ENCODE peak calls at places on chromosomes 4 and X, in five cellular contexts. One of them, this sample, is unnamed.

GRCh38 chr4:97367878-97368277 is 775.4 kb downstream of the STPG2 start:
- DNase-seq in nephron progenitor cell: no peak
- DNase-seq in immature natural killer cell: no peak
- DNase-seq in skeletal muscle cell: peak; percentile 28
- DNase-seq in NCI-H748 treated with DMSO at 0.1 percent for 48 hours: no peak
- DNase-seq in this sample: no peak

GRCh38 chr4:125105561-125105960 is 209.2 kb upstream of the FAT4 start:
- DNase-seq in nephron progenitor cell: no peak
- DNase-seq in immature natural killer cell: no peak
- DNase-seq in skeletal muscle cell: no peak
- DNase-seq in NCI-H748 treated with DMSO at 0.1 percent for 48 hours: no peak
- DNase-seq in this sample: no peak

GRCh38 chr4:77437079-77437478 is 168.5 kb upstream of the CXCL13 start:
- DNase-seq in nephron progenitor cell: no peak
- DNase-seq in immature natural killer cell: no peak
- DNase-seq in skeletal muscle cell: no peak
- DNase-seq in NCI-H748 treated with DMSO at 0.1 percent for 48 hours: no peak
- DNase-seq in this sample: no peak

GRCh38 chr4:119041951-119042560 is 93.6 kb upstream of the MYOZ2 start:
- DNase-seq in nephron progenitor cell: peak; percentile 47
- DNase-seq in immature natural killer cell: peak; percentile 43
- DNase-seq in skeletal muscle cell: no peak
- DNase-seq in NCI-H748 treated with DMSO at 0.1 percent for 48 hours: peak; percentile 30
- DNase-seq in this sample: peak; percentile 46

GRCh38 chrX:1433646-1434357 is 18.9 kb downstream of the ASMTL start:
- DNase-seq in nephron progenitor cell: no peak
- DNase-seq in immature natural killer cell: no peak
- DNase-seq in skeletal muscle cell: no peak
- DNase-seq in NCI-H748 treated with DMSO at 0.1 percent for 48 hours: no peak
- DNase-seq in this sample: no peak

GRCh38 chr4:125689839-125690238 is 375.1 kb downstream of the FAT4 start:
- DNase-seq in nephron progenitor cell: no peak
- DNase-seq in immature natural killer cell: no peak
- DNase-seq in skeletal muscle cell: no peak
- DNase-seq in NCI-H748 treated with DMSO at 0.1 percent for 48 hours: peak; percentile 19
- DNase-seq in this sample: no peak

GRCh38 chr4:163764569-163764968 is 270.1 kb downstream of the TMA16 start:
- DNase-seq in nephron progenitor cell: no peak
- DNase-seq in immature natural killer cell: no peak
- DNase-seq in skeletal muscle cell: no peak
- DNase-seq in NCI-H748 treated with DMSO at 0.1 percent for 48 hours: no peak
- DNase-seq in this sample: no peak

GRCh38 chr4:165384608-165385007 is 5.8 kb downstream of the CPE start:
- DNase-seq in nephron progenitor cell: no peak
- DNase-seq in immature natural killer cell: no peak
- DNase-seq in skeletal muscle cell: no peak
- DNase-seq in NCI-H748 treated with DMSO at 0.1 percent for 48 hours: peak; percentile 63
- DNase-seq in this sample: no peak

GRCh38 chr4:138297743-138298405 is 55.7 kb upstream of the SLC7A11 start:
- DNase-seq in nephron progenitor cell: no peak
- DNase-seq in immature natural killer cell: no peak
- DNase-seq in skeletal muscle cell: no peak
- DNase-seq in NCI-H748 treated with DMSO at 0.1 percent for 48 hours: no peak
- DNase-seq in this sample: no peak

GRCh38 chr4:72971572-72971971 is 97.9 kb downstream of the COX18 start:
- DNase-seq in nephron progenitor cell: no peak
- DNase-seq in immature natural killer cell: no peak
- DNase-seq in skeletal muscle cell: peak; percentile 73
- DNase-seq in NCI-H748 treated with DMSO at 0.1 percent for 48 hours: no peak
- DNase-seq in this sample: no peak

GRCh38 chr4:190014771-190015537 is 12.1 kb downstream of the FRG2 start:
- DNase-seq in nephron progenitor cell: no peak
- DNase-seq in immature natural killer cell: no peak
- DNase-seq in skeletal muscle cell: no peak
- DNase-seq in NCI-H748 treated with DMSO at 0.1 percent for 48 hours: no peak
- DNase-seq in this sample: no peak

GRCh38 chr4:1207603-1208265 is 35.4 kb upstream of the SPON2 start:
- DNase-seq in nephron progenitor cell: no peak
- DNase-seq in immature natural killer cell: no peak
- DNase-seq in skeletal muscle cell: no peak
- DNase-seq in NCI-H748 treated with DMSO at 0.1 percent for 48 hours: no peak
- DNase-seq in this sample: no peak

GRCh38 chrX:78747471-78747870 is at the start of gene LPAR4:
- DNase-seq in nephron progenitor cell: peak; percentile 26
- DNase-seq in immature natural killer cell: no peak
- DNase-seq in skeletal muscle cell: no peak
- DNase-seq in NCI-H748 treated with DMSO at 0.1 percent for 48 hours: no peak
- DNase-seq in this sample: no peak

GRCh38 chr4:30269850-30270249 is 450.3 kb upstream of the PCDH7 start:
- DNase-seq in nephron progenitor cell: no peak
- DNase-seq in immature natural killer cell: no peak
- DNase-seq in skeletal muscle cell: no peak
- DNase-seq in NCI-H748 treated with DMSO at 0.1 percent for 48 hours: no peak
- DNase-seq in this sample: no peak

GRCh38 chr4:159358226-159358625 is 255.3 kb downstream of the RAPGEF2 start:
- DNase-seq in nephron progenitor cell: no peak
- DNase-seq in immature natural killer cell: no peak
- DNase-seq in skeletal muscle cell: peak; percentile 80
- DNase-seq in NCI-H748 treated with DMSO at 0.1 percent for 48 hours: no peak
- DNase-seq in this sample: no peak

GRCh38 chr4:142098900-142099299 is 462.5 kb downstream of the IL15 start:
- DNase-seq in nephron progenitor cell: no peak
- DNase-seq in immature natural killer cell: no peak
- DNase-seq in skeletal muscle cell: no peak
- DNase-seq in NCI-H748 treated with DMSO at 0.1 percent for 48 hours: no peak
- DNase-seq in this sample: no peak

GRCh38 chrX:69124108-69124507 is 41.1 kb downstream of the PJA1 start:
- DNase-seq in nephron progenitor cell: no peak
- DNase-seq in immature natural killer cell: no peak
- DNase-seq in skeletal muscle cell: no peak
- DNase-seq in NCI-H748 treated with DMSO at 0.1 percent for 48 hours: no peak
- DNase-seq in this sample: no peak

GRCh38 chr4:15378055-15378454 is 49.8 kb upstream of the C1QTNF7 start:
- DNase-seq in nephron progenitor cell: no peak
- DNase-seq in immature natural killer cell: no peak
- DNase-seq in skeletal muscle cell: no peak
- DNase-seq in NCI-H748 treated with DMSO at 0.1 percent for 48 hours: no peak
- DNase-seq in this sample: no peak

GRCh38 chr4:14264437-14264836 is 636.9 kb upstream of the BOD1L1 start:
- DNase-seq in nephron progenitor cell: no peak
- DNase-seq in immature natural killer cell: no peak
- DNase-seq in skeletal muscle cell: no peak
- DNase-seq in NCI-H748 treated with DMSO at 0.1 percent for 48 hours: no peak
- DNase-seq in this sample: no peak

GRCh38 chrX:16836371-16836770 is 33.8 kb downstream of the RBBP7 start:
- DNase-seq in nephron progenitor cell: peak; percentile 56
- DNase-seq in immature natural killer cell: peak; percentile 7
- DNase-seq in skeletal muscle cell: no peak
- DNase-seq in NCI-H748 treated with DMSO at 0.1 percent for 48 hours: no peak
- DNase-seq in this sample: no peak

GRCh38 chrX:18983711-18984380 is at the start of gene PHKA2:
- DNase-seq in nephron progenitor cell: no peak
- DNase-seq in immature natural killer cell: no peak
- DNase-seq in skeletal muscle cell: no peak
- DNase-seq in NCI-H748 treated with DMSO at 0.1 percent for 48 hours: no peak
- DNase-seq in this sample: peak; percentile 1

GRCh38 chr4:48073567-48074103 is 57.1 kb downstream of the NIPAL1 start:
- DNase-seq in nephron progenitor cell: no peak
- DNase-seq in immature natural killer cell: no peak
- DNase-seq in skeletal muscle cell: no peak
- DNase-seq in NCI-H748 treated with DMSO at 0.1 percent for 48 hours: no peak
- DNase-seq in this sample: no peak

GRCh38 chr4:108833041-108833440 is 70.2 kb upstream of the ETNPPL start:
- DNase-seq in nephron progenitor cell: no peak
- DNase-seq in immature natural killer cell: no peak
- DNase-seq in skeletal muscle cell: no peak
- DNase-seq in NCI-H748 treated with DMSO at 0.1 percent for 48 hours: no peak
- DNase-seq in this sample: no peak

GRCh38 chr4:74675673-74676279 is 118.5 kb downstream of the BTC start:
- DNase-seq in nephron progenitor cell: peak; percentile 31
- DNase-seq in immature natural killer cell: peak; percentile 2
- DNase-seq in skeletal muscle cell: peak; percentile 25
- DNase-seq in NCI-H748 treated with DMSO at 0.1 percent for 48 hours: peak; percentile 5
- DNase-seq in this sample: peak; percentile 19

GRCh38 chr4:120853101-120853940 is 69.2 kb downstream of the PRDM5 start:
- DNase-seq in nephron progenitor cell: no peak
- DNase-seq in immature natural killer cell: no peak
- DNase-seq in skeletal muscle cell: peak; percentile 62
- DNase-seq in NCI-H748 treated with DMSO at 0.1 percent for 48 hours: no peak
- DNase-seq in this sample: no peak

GRCh38 chr4:83107636-83108035 is 6.9 kb downstream of the PLAC8 start:
- DNase-seq in nephron progenitor cell: no peak
- DNase-seq in immature natural killer cell: no peak
- DNase-seq in skeletal muscle cell: no peak
- DNase-seq in NCI-H748 treated with DMSO at 0.1 percent for 48 hours: no peak
- DNase-seq in this sample: no peak

GRCh38 chrX:19563746-19564145 is 48.4 kb upstream of the MAP3K15 start:
- DNase-seq in nephron progenitor cell: no peak
- DNase-seq in immature natural killer cell: no peak
- DNase-seq in skeletal muscle cell: no peak
- DNase-seq in NCI-H748 treated with DMSO at 0.1 percent for 48 hours: no peak
- DNase-seq in this sample: no peak

GRCh38 chrX:71492086-71493065 is 40.5 kb upstream of the OGT start:
- DNase-seq in nephron progenitor cell: no peak
- DNase-seq in immature natural killer cell: peak; percentile 46
- DNase-seq in skeletal muscle cell: no peak
- DNase-seq in NCI-H748 treated with DMSO at 0.1 percent for 48 hours: no peak
- DNase-seq in this sample: peak; percentile 20

GRCh38 chrX:68892651-68893050 is 63.8 kb downstream of the EFNB1 start:
- DNase-seq in nephron progenitor cell: no peak
- DNase-seq in immature natural killer cell: no peak
- DNase-seq in skeletal muscle cell: no peak
- DNase-seq in NCI-H748 treated with DMSO at 0.1 percent for 48 hours: no peak
- DNase-seq in this sample: no peak

GRCh38 chr4:137454767-137455166 is 77.5 kb downstream of the PCDH18 start:
- DNase-seq in nephron progenitor cell: no peak
- DNase-seq in immature natural killer cell: no peak
- DNase-seq in skeletal muscle cell: no peak
- DNase-seq in NCI-H748 treated with DMSO at 0.1 percent for 48 hours: no peak
- DNase-seq in this sample: no peak

GRCh38 chrX:149274516-149275105 is 230.5 kb downstream of the IDS start:
- DNase-seq in nephron progenitor cell: no peak
- DNase-seq in immature natural killer cell: no peak
- DNase-seq in skeletal muscle cell: no peak
- DNase-seq in NCI-H748 treated with DMSO at 0.1 percent for 48 hours: no peak
- DNase-seq in this sample: no peak

GRCh38 chr4:5798447-5798846 is 87.4 kb downstream of the EVC start:
- DNase-seq in nephron progenitor cell: no peak
- DNase-seq in immature natural killer cell: no peak
- DNase-seq in skeletal muscle cell: no peak
- DNase-seq in NCI-H748 treated with DMSO at 0.1 percent for 48 hours: no peak
- DNase-seq in this sample: no peak

GRCh38 chr4:145045180-145045579 is 52.8 kb downstream of the ANAPC10 start:
- DNase-seq in nephron progenitor cell: no peak
- DNase-seq in immature natural killer cell: no peak
- DNase-seq in skeletal muscle cell: no peak
- DNase-seq in NCI-H748 treated with DMSO at 0.1 percent for 48 hours: no peak
- DNase-seq in this sample: no peak

GRCh38 chr4:153137168-153137567 is 67.1 kb upstream of the TRIM2 start:
- DNase-seq in nephron progenitor cell: no peak
- DNase-seq in immature natural killer cell: no peak
- DNase-seq in skeletal muscle cell: no peak
- DNase-seq in NCI-H748 treated with DMSO at 0.1 percent for 48 hours: no peak
- DNase-seq in this sample: no peak

GRCh38 chr4:115655626-115656025 is 542.2 kb upstream of the NDST4 start:
- DNase-seq in nephron progenitor cell: no peak
- DNase-seq in immature natural killer cell: no peak
- DNase-seq in skeletal muscle cell: no peak
- DNase-seq in NCI-H748 treated with DMSO at 0.1 percent for 48 hours: no peak
- DNase-seq in this sample: no peak

GRCh38 chr4:15736514-15737050 is 33.7 kb downstream of the BST1 start:
- DNase-seq in nephron progenitor cell: no peak
- DNase-seq in immature natural killer cell: no peak
- DNase-seq in skeletal muscle cell: no peak
- DNase-seq in NCI-H748 treated with DMSO at 0.1 percent for 48 hours: no peak
- DNase-seq in this sample: no peak

GRCh38 chrX:124274438-124275166 is 57.9 kb upstream of the TEX13D start:
- DNase-seq in nephron progenitor cell: no peak
- DNase-seq in immature natural killer cell: no peak
- DNase-seq in skeletal muscle cell: no peak
- DNase-seq in NCI-H748 treated with DMSO at 0.1 percent for 48 hours: no peak
- DNase-seq in this sample: no peak

GRCh38 chr4:85548116-85548515 is 73.2 kb downstream of the ARHGAP24 start:
- DNase-seq in nephron progenitor cell: no peak
- DNase-seq in immature natural killer cell: no peak
- DNase-seq in skeletal muscle cell: no peak
- DNase-seq in NCI-H748 treated with DMSO at 0.1 percent for 48 hours: no peak
- DNase-seq in this sample: no peak

GRCh38 chr4:80367737-80368136 is 32.2 kb downstream of the CFAP299 start:
- DNase-seq in nephron progenitor cell: no peak
- DNase-seq in immature natural killer cell: no peak
- DNase-seq in skeletal muscle cell: no peak
- DNase-seq in NCI-H748 treated with DMSO at 0.1 percent for 48 hours: no peak
- DNase-seq in this sample: no peak